ENCODE peak calls at places on chromosomes 3 and 15, in nine cellular contexts. O is GM23338, V is HCT116, M is MM.1S, G is GM23248, X is PC-3, E is hepatocyte, B is neural progenitor cell, L is SK-N-SH. U is an unnamed sample. For H4K20me1, the result is how much of the 10 kb centered on the place peaks cover.

GRCh38 chr3:158789592-158789991 is 12.3 kb upstream of the MFSD1 start:
- DNase-seq in O (no peak), V (no peak), M (peak), G (peak), X (peak), E (peak), B (no peak), L (peak), U (peak)

GRCh38 chr3:31250116-31250813 is 282.5 kb upstream of the STT3B start:
- DNase-seq in O (no peak), V (no peak), M (no peak), G (peak), X (peak), E (no peak), B (no peak), L (no peak), U (no peak)

GRCh38 chr3:185582871-185583270 is 3.2 kb upstream of the SENP2 start:
- DNase-seq in O (no peak), V (no peak), M (peak), G (no peak), X (no peak), E (no peak), B (no peak), L (no peak), U (no peak)

GRCh38 chr3:185733980-185734724 is 90.7 kb downstream of the IGF2BP2 start:
- DNase-seq in O (peak), V (peak), M (peak), G (peak), X (peak), E (peak), B (peak), L (peak), U (peak)

GRCh38 chr3:53597136-53597915 is 102.9 kb downstream of the CACNA1D start:
- DNase-seq in O (no peak), V (no peak), M (no peak), G (no peak), X (no peak), E (no peak), B (no peak), L (peak), U (no peak)

GRCh38 chr15:38793181-38793580 is 228.6 kb upstream of the RASGRP1 start:
- DNase-seq in O (no peak), V (no peak), M (no peak), G (no peak), X (no peak), E (no peak), B (no peak), L (no peak), U (no peak)

GRCh38 chr15:66255293-66255676 is 1.7 kb upstream of the MEGF11 start:
- DNase-seq in O (no peak), V (no peak), M (no peak), G (no peak), X (no peak), E (no peak), B (no peak), L (no peak), U (no peak)

GRCh38 chr15:42035362-42035761 is 14.5 kb upstream of the PLA2G4E start:
- DNase-seq in O (peak), V (no peak), M (peak), G (peak), X (peak), E (peak), B (no peak), L (no peak), U (peak)

GRCh38 chr3:53773586-53774368 is 72.4 kb downstream of the CHDH start:
- DNase-seq in O (no peak), V (no peak), M (no peak), G (peak), X (no peak), E (peak), B (no peak), L (peak), U (no peak)

GRCh38 chr3:52019352-52020080 is 23.8 kb upstream of the RPL29 start:
- DNase-seq in O (no peak), V (no peak), M (no peak), G (no peak), X (no peak), E (no peak), B (no peak), L (no peak), U (no peak)

GRCh38 chr3:111605016-111605415 is 9.9 kb upstream of the ZBED2 start:
- DNase-seq in O (no peak), V (no peak), M (no peak), G (peak), X (peak), E (no peak), B (no peak), L (no peak), U (no peak)

GRCh38 chr3:136955813-136956212 is 2.0 kb upstream of the IL20RB start:
- DNase-seq in O (no peak), V (peak), M (no peak), G (peak), X (peak), E (peak), B (no peak), L (no peak), U (no peak)
- H3K27ac ChIP-seq in O (no peak), V (peak), M (no peak), G (peak), X (peak), E (peak), B (no peak), L (no peak), U (no peak)

GRCh38 chr3:72655758-72656157 is 192.5 kb downstream of the SHQ1 start:
- DNase-seq in O (peak), V (no peak), M (no peak), G (no peak), X (no peak), E (no peak), B (no peak), L (no peak), U (no peak)
- TF ChIP-seq EZH2phosphoT487 in O (no peak), V (no peak), M (no peak), G (no peak), X (no peak), E (no peak), B (no peak), L (no peak), U (no peak)

GRCh38 chr3:10364816-10365215 is 43.9 kb upstream of the SEC13 start:
- DNase-seq in O (no peak), V (no peak), M (no peak), G (no peak), X (no peak), E (no peak), B (no peak), L (no peak), U (no peak)

GRCh38 chr3:10361375-10361774 is 40.5 kb upstream of the SEC13 start:
- DNase-seq in O (no peak), V (no peak), M (no peak), G (no peak), X (no peak), E (no peak), B (no peak), L (no peak), U (peak)

GRCh38 chr3:10365316-10365715 is 44.4 kb upstream of the SEC13 start:
- DNase-seq in O (no peak), V (no peak), M (no peak), G (no peak), X (no peak), E (no peak), B (no peak), L (no peak), U (no peak)

GRCh38 chr3:10365791-10366190 is 44.9 kb upstream of the SEC13 start:
- DNase-seq in O (no peak), V (no peak), M (no peak), G (no peak), X (no peak), E (no peak), B (no peak), L (no peak), U (no peak)

DNA sequence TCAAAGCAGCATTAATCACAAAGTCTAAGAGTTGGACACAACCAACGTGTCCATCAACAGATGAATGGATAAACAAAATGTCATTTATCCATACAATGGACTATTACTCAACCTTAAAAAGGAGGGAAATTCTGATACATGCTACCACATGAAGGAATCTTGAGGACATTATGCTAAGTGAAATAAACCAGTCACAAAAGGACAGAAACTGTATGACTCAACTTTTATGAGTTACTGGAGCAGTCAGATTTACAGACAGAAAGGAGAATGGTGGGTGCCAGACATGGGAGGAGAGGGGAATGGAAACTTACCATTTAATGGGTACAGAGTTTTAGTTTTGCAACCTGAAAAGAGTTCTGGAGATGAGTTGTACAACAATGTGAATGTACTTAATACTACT is 43.0 kb upstream of the SEC13 start:
- DNase-seq in O (no peak), V (no peak), M (no peak), G (no peak), X (peak), E (no peak), B (no peak), L (no peak), U (no peak)
- H4K20me1 ChIP-seq in O (under half), V (under half), M (under half), G (under half), X (under half), E (under half), B (under half), L (under half), U (under half)

DNA sequence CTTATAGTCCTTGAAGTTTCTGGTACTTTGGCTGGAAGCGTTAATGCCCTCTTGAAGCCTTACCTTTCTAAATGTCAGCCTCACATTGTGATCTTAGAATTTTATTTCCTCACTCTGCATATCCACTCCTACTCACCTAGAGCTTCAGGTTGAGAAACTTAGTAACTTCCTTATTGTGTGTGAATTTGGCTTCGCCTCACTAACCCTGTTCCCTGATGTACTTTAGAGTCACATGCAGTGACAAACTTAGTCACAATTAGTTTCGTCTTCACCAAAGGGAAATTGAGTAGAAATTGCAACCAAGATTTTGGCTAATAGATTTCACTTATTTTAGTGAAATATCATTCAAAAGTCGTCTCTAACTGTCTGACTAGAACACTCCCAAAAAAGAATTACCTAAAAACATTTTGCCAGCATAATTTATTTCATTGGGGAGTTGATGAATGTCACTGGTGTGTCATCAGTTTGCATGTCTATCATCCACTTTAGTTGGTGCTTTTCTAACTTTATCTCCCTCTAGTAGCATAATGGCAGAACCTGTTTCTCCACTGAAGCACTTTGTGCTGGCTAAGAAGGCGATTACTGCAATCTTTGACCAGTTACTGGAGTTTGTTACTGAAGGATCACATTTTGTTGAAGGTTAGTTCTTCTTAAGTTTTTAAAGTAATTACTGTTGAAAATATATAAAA is 960 bp downstream of the MFN1 start:
- DNase-seq in O (no peak), V (no peak), M (no peak), G (peak), X (peak), E (peak), B (peak), L (no peak), U (peak)
- H3K27ac ChIP-seq in O (no peak), V (no peak), M (peak), G (peak), X (peak), E (peak), B (no peak), L (no peak), U (peak)

DNA sequence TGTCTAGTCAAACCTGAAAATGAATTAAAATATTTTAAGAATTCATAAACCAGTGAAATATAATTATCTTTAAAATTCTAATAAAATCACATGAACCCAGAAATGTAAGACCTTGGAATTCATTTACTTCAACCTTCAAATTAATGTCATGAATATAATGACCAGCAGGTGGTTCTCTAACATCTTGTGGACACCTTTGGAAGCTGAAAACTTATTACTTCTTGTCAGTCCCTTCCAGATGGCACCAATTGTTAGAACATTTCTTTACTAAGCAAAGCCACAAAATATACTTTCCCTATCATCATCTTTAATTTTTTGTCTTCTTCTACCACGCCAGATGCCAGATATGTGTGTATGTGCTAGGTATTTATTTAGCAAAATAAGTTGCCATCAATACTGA is 240.0 kb downstream of the MBNL1 start:
- DNase-seq in O (peak), V (peak), M (peak), G (peak), X (peak), E (peak), B (no peak), L (no peak), U (peak)
- TF ChIP-seq EZH2phosphoT487 in O (no peak), V (no peak), M (no peak), G (no peak), X (no peak), E (no peak), B (no peak), L (no peak), U (no peak)

DNA sequence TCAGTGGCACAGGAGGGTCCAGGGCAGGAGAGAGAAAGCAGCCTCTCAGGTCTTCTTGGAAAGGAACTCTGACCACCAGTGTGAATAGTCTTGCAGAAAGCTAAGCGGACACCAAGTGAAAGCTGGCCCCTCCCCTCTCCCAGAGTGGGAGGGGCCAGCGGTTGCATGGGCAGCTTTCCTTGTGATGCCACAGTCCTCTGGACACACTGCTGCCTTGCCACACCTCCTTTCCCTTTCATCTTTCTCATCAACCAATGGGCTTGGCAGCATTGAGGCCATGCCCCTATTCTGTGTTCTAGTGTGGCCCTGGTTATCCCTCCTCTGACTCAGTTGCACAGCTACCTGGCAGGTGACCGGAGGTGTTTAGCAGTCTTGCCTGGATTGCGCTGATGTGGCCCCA is 49.7 kb upstream of the GOLGA6B start:
- DNase-seq in O (peak), V (peak), M (no peak), G (peak), X (no peak), E (no peak), B (peak), L (peak), U (no peak)
- H4K20me1 ChIP-seq in O (under half), V (under half), M (under half), G (under half), X (under half), E (under half), B (under half), L (under half), U (under half)

GRCh38 chr3:14157951-14158350 is 20.4 kb downstream of the XPC start:
- DNase-seq in O (no peak), V (no peak), M (no peak), G (no peak), X (no peak), E (no peak), B (no peak), L (no peak), U (no peak)

GRCh38 chr3:14156843-14157561 is 21.4 kb downstream of the XPC start:
- DNase-seq in O (no peak), V (no peak), M (no peak), G (no peak), X (no peak), E (no peak), B (no peak), L (no peak), U (no peak)

GRCh38 chr3:14156201-14156600 is 22.2 kb downstream of the XPC start:
- DNase-seq in O (no peak), V (no peak), M (no peak), G (no peak), X (no peak), E (no peak), B (no peak), L (no peak), U (no peak)

GRCh38 chr3:14159426-14159825 is 19.0 kb downstream of the XPC start:
- DNase-seq in O (no peak), V (no peak), M (no peak), G (no peak), X (no peak), E (no peak), B (no peak), L (no peak), U (no peak)

GRCh38 chr3:14158370-14158769 is 20.0 kb downstream of the XPC start:
- DNase-seq in O (no peak), V (no peak), M (no peak), G (no peak), X (no peak), E (no peak), B (no peak), L (no peak), U (no peak)
- H3K27ac ChIP-seq in O (no peak), V (no peak), M (no peak), G (no peak), X (no peak), E (no peak), B (no peak), L (no peak), U (no peak)

DNA sequence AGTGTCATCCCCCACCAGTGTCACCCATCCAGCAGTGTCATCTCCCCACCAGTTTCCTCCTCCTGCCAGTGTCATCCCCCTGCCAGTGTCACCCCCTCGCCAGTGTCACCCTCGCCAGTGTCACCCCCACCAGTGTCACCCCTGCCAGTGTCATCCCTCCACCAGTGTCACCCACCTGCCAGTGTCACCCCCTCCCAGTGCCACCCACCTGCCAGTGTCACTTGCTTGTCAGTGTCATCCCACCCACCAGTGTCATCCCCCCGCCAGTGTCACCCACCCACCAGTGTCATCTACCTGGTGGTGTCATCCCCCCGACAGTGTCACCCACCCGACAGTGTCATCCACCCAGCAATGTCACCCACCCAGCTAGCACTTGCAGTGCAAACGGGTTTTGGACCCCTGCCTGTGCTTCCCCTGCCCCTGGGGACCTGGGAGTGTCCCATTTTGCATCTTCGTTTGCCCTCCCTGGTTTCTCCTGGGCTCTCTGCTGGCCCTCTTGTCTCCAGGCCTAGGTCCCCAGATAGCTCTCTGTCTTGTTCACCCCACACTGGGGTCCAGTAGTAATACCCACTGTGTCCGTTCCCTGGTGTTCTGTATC is 99.8 kb upstream of the PRR20G start:
- DNase-seq in O (no peak), V (no peak), M (no peak), G (no peak), X (no peak), E (no peak), B (no peak), L (no peak), U (no peak)
- TF ChIP-seq EZH2phosphoT487 in O (no peak), V (no peak), M (no peak), G (no peak), X (no peak), E (no peak), B (no peak), L (no peak), U (no peak)

GRCh38 chr15:45372032-45372995 is 6.0 kb downstream of the GATM start:
- DNase-seq in O (no peak), V (no peak), M (no peak), G (peak), X (peak), E (no peak), B (no peak), L (no peak), U (no peak)
- H4K20me1 ChIP-seq in O (under half), V (under half), M (under half), G (under half), X (under half), E (under half), B (under half), L (under half), U (under half)

GRCh38 chr3:4986175-4986610 is 7.0 kb downstream of the BHLHE40 start:
- DNase-seq in O (no peak), V (no peak), M (no peak), G (no peak), X (peak), E (peak), B (peak), L (no peak), U (no peak)
- H3K27ac ChIP-seq in O (no peak), V (peak), M (peak), G (peak), X (peak), E (peak), B (no peak), L (peak), U (no peak)

U was measured in OCI-LY7.